ENCODE peak calls at places on chromosomes 16 and 17, in nine cellular contexts. F, N, I, A, W, U, P, S and J are unnamed samples.

GRCh38 chr16:57639172-57639571 is 10.7 kb downstream of the ADGRG1 start:
- DNase-seq in S (no peak), A (peak), P (peak), N (no peak), W (no peak), F (no peak), I (peak), U (no peak), J (peak)

GRCh38 chr17:75854111-75854748 is 905 bp downstream of the WBP2 start:
- DNase-seq in I (no peak), N (no peak), W (no peak), P (peak), F (no peak), S (peak), U (no peak), A (peak), J (no peak)

GRCh38 chr17:31596382-31597323 is 205.2 kb downstream of the RAB11FIP4 start:
- DNase-seq in W (peak), U (no peak), S (peak), P (peak), N (peak), I (no peak), F (no peak), A (peak), J (no peak)

GRCh38 chr16:84839956-84840355 is 20.2 kb downstream of the CRISPLD2 start:
- DNase-seq in W (no peak), U (no peak), N (peak), I (no peak), S (peak), F (no peak), A (no peak), P (peak), J (no peak)

GRCh38 chr16:2428051-2428786 is 1.0 kb upstream of the CCNF start:
- DNase-seq in W (peak), I (peak), N (no peak), F (no peak), U (peak), P (peak), A (no peak), S (peak), J (peak)

GRCh38 chr16:69607674-69608073 is 41.9 kb downstream of the NFAT5 start:
- DNase-seq in I (no peak), S (no peak), P (no peak), N (no peak), U (no peak), W (no peak), F (no peak), A (no peak), J (no peak)

GRCh38 chr17:72383053-72383847 is 262.4 kb downstream of the SOX9 start:
- DNase-seq in W (peak), A (no peak), I (no peak), S (no peak), P (peak), U (no peak), N (no peak), F (no peak), J (no peak)

GRCh38 chr17:68318103-68318991 is 27.1 kb downstream of the ARSG start:
- DNase-seq in W (no peak), I (peak), A (no peak), U (no peak), S (peak), N (peak), P (no peak), F (no peak), J (no peak)

GRCh38 chr16:57893217-57893558 is 77.7 kb downstream of the CNGB1 start:
- DNase-seq in U (no peak), N (no peak), W (no peak), F (no peak), I (no peak), A (no peak), S (no peak), P (no peak), J (no peak)

GRCh38 chr17:48045270-48046001 is 2.7 kb upstream of the NFE2L1 start:
- DNase-seq in I (no peak), F (no peak), P (no peak), A (no peak), S (no peak), N (no peak), W (no peak), U (no peak), J (peak)

GRCh38 chr17:10792156-10792555 is 11.7 kb downstream of the TMEM238L start:
- DNase-seq in S (peak), A (no peak), F (no peak), U (no peak), P (no peak), N (no peak), I (peak), W (peak), J (no peak)

GRCh38 chr16:57627184-57627871 is 1.1 kb upstream of the ADGRG1 start:
- DNase-seq in P (peak), A (no peak), W (peak), U (peak), I (no peak), S (peak), N (peak), F (no peak), J (no peak)

GRCh38 chr16:9489823-9490467 is 398.5 kb downstream of the HAPSTR1 start:
- DNase-seq in F (no peak), S (no peak), I (no peak), U (no peak), A (no peak), P (no peak), W (no peak), N (no peak), J (no peak)

GRCh38 chr17:50059759-50060273 is 3.9 kb downstream of the ITGA3 start:
- DNase-seq in F (no peak), A (no peak), P (peak), N (no peak), U (no peak), S (peak), W (peak), I (no peak), J (no peak)

GRCh38 chr17:41648411-41649195 is 24.2 kb upstream of the KRT17 start:
- DNase-seq in S (peak), A (peak), I (peak), W (peak), F (peak), N (no peak), U (peak), P (peak), J (peak)

GRCh38 chr16:75012380-75013081 is 13.7 kb downstream of the ZNRF1 start:
- DNase-seq in S (no peak), U (no peak), W (no peak), I (no peak), P (no peak), N (no peak), F (no peak), A (no peak), J (no peak)

GRCh38 chr17:41959336-41960095 is 7.1 kb upstream of the CNP start:
- DNase-seq in W (peak), N (no peak), A (no peak), S (peak), I (no peak), P (peak), U (peak), F (no peak), J (no peak)

GRCh38 chr16:27432600-27432957 is 30.6 kb downstream of the IL21R start:
- DNase-seq in N (no peak), A (no peak), F (no peak), U (no peak), S (peak), P (no peak), I (no peak), W (no peak), J (no peak)

GRCh38 chr17:74478369-74479100 is 12.1 kb downstream of the CD300A start:
- DNase-seq in F (no peak), A (no peak), U (no peak), W (no peak), I (no peak), P (no peak), N (no peak), S (no peak), J (no peak)

GRCh38 chr17:17757391-17757791 is 76.1 kb downstream of the RAI1 start:
- DNase-seq in U (no peak), I (no peak), W (peak), S (no peak), N (no peak), P (no peak), A (no peak), F (no peak), J (no peak)

GRCh38 chr17:17757944-17758343 is 76.7 kb downstream of the RAI1 start:
- DNase-seq in S (no peak), I (no peak), N (no peak), U (no peak), P (no peak), A (no peak), F (no peak), W (peak), J (no peak)

GRCh38 chr17:17760872-17761550 is 75.8 kb downstream of the SREBF1 start:
- DNase-seq in A (no peak), U (no peak), S (no peak), W (peak), I (no peak), N (no peak), P (no peak), F (no peak), J (no peak)

GRCh38 chr17:17758443-17758842 is 77.2 kb downstream of the RAI1 start:
- DNase-seq in U (no peak), W (no peak), P (no peak), I (no peak), S (no peak), F (no peak), A (no peak), N (no peak), J (no peak)

GRCh38 chr17:17759164-17759563 is 77.6 kb downstream of the SREBF1 start:
- DNase-seq in A (no peak), I (no peak), P (no peak), S (no peak), U (no peak), F (no peak), W (no peak), N (no peak), J (no peak)
- H3K4me3 ChIP-seq in A (no peak), I (no peak), P (no peak), S (no peak), U (no peak), F (no peak), W (no peak), N (no peak), J (no peak)

GRCh38 chr16:12256880-12257279 is 280.3 kb downstream of the SNX29 start:
- DNase-seq in W (no peak), A (no peak), U (no peak), I (no peak), F (no peak), P (no peak), N (no peak), S (no peak), J (no peak)

GRCh38 chr16:12259258-12259657 is 282.7 kb downstream of the SNX29 start:
- DNase-seq in U (no peak), I (no peak), F (no peak), W (no peak), S (no peak), N (no peak), P (no peak), A (no peak), J (no peak)

GRCh38 chr16:12255919-12256665 is 279.6 kb downstream of the SNX29 start:
- DNase-seq in F (no peak), N (no peak), U (no peak), W (no peak), P (no peak), A (no peak), I (no peak), S (no peak), J (no peak)

GRCh38 chr16:12258806-12259205 is 282.3 kb downstream of the SNX29 start:
- DNase-seq in N (no peak), W (no peak), S (no peak), F (no peak), U (no peak), A (no peak), P (no peak), I (no peak), J (no peak)

DNA sequence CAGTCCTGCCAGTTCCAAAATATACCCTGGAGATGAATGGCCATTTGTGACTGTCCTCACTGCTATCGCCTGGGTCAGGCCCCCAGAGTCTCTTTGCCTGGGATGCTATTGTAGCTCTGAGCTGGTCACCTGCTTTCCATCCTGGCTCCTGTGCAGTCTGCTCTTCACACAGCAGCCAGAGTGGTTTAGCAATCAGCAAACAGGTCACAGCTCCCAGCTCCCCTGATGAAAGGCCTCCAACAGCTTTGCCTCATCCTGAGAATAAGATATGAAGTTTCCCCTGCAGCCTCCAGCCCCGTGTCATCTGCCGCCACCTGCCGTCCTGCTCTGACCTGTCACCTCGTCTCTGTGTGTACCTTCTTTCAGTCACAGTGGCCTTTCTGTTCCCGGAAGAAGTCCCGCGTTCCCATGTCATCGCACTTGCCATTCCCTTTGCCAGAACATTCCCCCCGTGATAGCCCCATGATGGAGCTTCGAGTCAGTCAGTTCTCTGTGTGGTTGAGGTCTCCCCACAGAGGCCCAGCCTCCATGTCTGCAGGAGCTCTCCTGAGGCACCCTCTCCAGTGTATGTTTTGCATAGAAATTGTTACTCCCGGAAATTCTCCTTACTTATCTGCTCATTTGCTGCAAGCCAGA is 281.5 kb downstream of the SNX29 start:
- DNase-seq in U (peak), P (peak), A (peak), F (peak), W (no peak), S (no peak), N (no peak), I (no peak), J (no peak)
- TF ChIP-seq CTCF in U (peak), P (peak), A (peak), F (peak), W (no peak), S (no peak), N (no peak), I (no peak), J (no peak)

GRCh38 chr16:23826528-23827244 is 9.1 kb upstream of the PRKCB start:
- DNase-seq in P (no peak), F (no peak), N (no peak), S (no peak), A (no peak), W (no peak), U (no peak), I (no peak), J (no peak)
- H3K4me3 ChIP-seq in P (no peak), F (no peak), N (no peak), S (no peak), A (no peak), W (no peak), U (no peak), I (no peak), J (no peak)

GRCh38 chr16:88924834-88925539 is 52.0 kb downstream of the CBFA2T3 start:
- DNase-seq in W (no peak), S (peak), U (peak), F (no peak), N (peak), P (peak), I (no peak), A (no peak), J (peak)
- TF ChIP-seq CTCF in W (no peak), S (peak), U (peak), F (peak), N (peak), P (peak), I (no peak), A (no peak), J (peak)

GRCh38 chr16:53041196-53041977 is 11.3 kb downstream of the CHD9NB start:
- DNase-seq in P (peak), U (peak), I (peak), A (no peak), F (no peak), S (peak), W (peak), N (no peak), J (no peak)
- H3K4me3 ChIP-seq in P (peak), U (no peak), I (no peak), A (no peak), F (no peak), S (no peak), W (no peak), N (no peak), J (no peak)